ENCODE peak calls at places on chromosome 7, in ten cellular contexts. One of them, this sample, is unnamed.

GRCh38 chr7:37083311-37084096 is 359.2 kb upstream of the AOAH start:
- DNase-seq in AG10803: peak
- DNase-seq in CD14-positive monocyte: no peak
- DNase-seq in adrenal gland: no peak
- DNase-seq in Panc1: no peak
- DNase-seq in ovary: peak
- DNase-seq in fibroblast of mammary gland: peak
- DNase-seq in lung: no peak
- DNase-seq in colonic mucosa: peak
- DNase-seq in body of pancreas: peak
- DNase-seq in this sample: no peak

GRCh38 chr7:70719120-70719519 is 412.8 kb upstream of the GALNT17 start:
- DNase-seq in Panc1: no peak
- DNase-seq in AG10803: no peak
- DNase-seq in ovary: no peak
- DNase-seq in colonic mucosa: no peak
- DNase-seq in fibroblast of mammary gland: no peak
- DNase-seq in lung: no peak
- DNase-seq in body of pancreas: no peak
- DNase-seq in adrenal gland: no peak
- DNase-seq in CD14-positive monocyte: no peak
- DNase-seq in this sample: no peak

GRCh38 chr7:126778101-126778500 is 474.6 kb downstream of the GRM8 start:
- DNase-seq in fibroblast of mammary gland: no peak
- DNase-seq in AG10803: no peak
- DNase-seq in Panc1: no peak
- DNase-seq in adrenal gland: no peak
- DNase-seq in CD14-positive monocyte: no peak
- DNase-seq in lung: no peak
- DNase-seq in colonic mucosa: no peak
- DNase-seq in body of pancreas: no peak
- DNase-seq in ovary: no peak
- DNase-seq in this sample: no peak

GRCh38 chr7:69654381-69654780 is 56.1 kb downstream of the AUTS2 start:
- DNase-seq in colonic mucosa: peak
- DNase-seq in Panc1: no peak
- DNase-seq in lung: peak
- DNase-seq in adrenal gland: peak
- DNase-seq in ovary: no peak
- DNase-seq in body of pancreas: peak
- DNase-seq in CD14-positive monocyte: no peak
- DNase-seq in AG10803: peak
- DNase-seq in fibroblast of mammary gland: peak
- DNase-seq in this sample: no peak

GRCh38 chr7:129525225-129525862 is 23.0 kb downstream of the SMKR1 start:
- DNase-seq in fibroblast of mammary gland: no peak
- DNase-seq in ovary: no peak
- DNase-seq in colonic mucosa: no peak
- DNase-seq in lung: no peak
- DNase-seq in body of pancreas: no peak
- DNase-seq in Panc1: no peak
- DNase-seq in AG10803: no peak
- DNase-seq in CD14-positive monocyte: no peak
- DNase-seq in adrenal gland: no peak
- DNase-seq in this sample: no peak

GRCh38 chr7:27453702-27454405 is 208.8 kb downstream of the HIBADH start:
- DNase-seq in colonic mucosa: no peak
- DNase-seq in CD14-positive monocyte: no peak
- DNase-seq in AG10803: peak
- DNase-seq in lung: no peak
- DNase-seq in body of pancreas: peak
- DNase-seq in fibroblast of mammary gland: peak
- DNase-seq in adrenal gland: peak
- DNase-seq in Panc1: no peak
- DNase-seq in ovary: peak
- DNase-seq in this sample: peak

GRCh38 chr7:102864958-102865357 is 47.8 kb upstream of the LRRC17 start:
- DNase-seq in AG10803: no peak
- DNase-seq in ovary: no peak
- DNase-seq in CD14-positive monocyte: no peak
- DNase-seq in Panc1: no peak
- DNase-seq in fibroblast of mammary gland: no peak
- DNase-seq in colonic mucosa: no peak
- DNase-seq in lung: no peak
- DNase-seq in body of pancreas: no peak
- DNase-seq in adrenal gland: no peak
- DNase-seq in this sample: no peak

GRCh38 chr7:114082934-114083647 is 164.3 kb upstream of the PPP1R3A start:
- DNase-seq in Panc1: no peak
- DNase-seq in AG10803: no peak
- DNase-seq in lung: no peak
- DNase-seq in body of pancreas: peak
- DNase-seq in CD14-positive monocyte: no peak
- DNase-seq in ovary: peak
- DNase-seq in fibroblast of mammary gland: peak
- DNase-seq in colonic mucosa: peak
- DNase-seq in adrenal gland: peak
- DNase-seq in this sample: peak

GRCh38 chr7:110283056-110283455 is 807.9 kb upstream of the LRRN3 start:
- DNase-seq in lung: no peak
- DNase-seq in body of pancreas: peak
- DNase-seq in ovary: no peak
- DNase-seq in colonic mucosa: no peak
- DNase-seq in CD14-positive monocyte: no peak
- DNase-seq in AG10803: no peak
- DNase-seq in Panc1: no peak
- DNase-seq in adrenal gland: no peak
- DNase-seq in fibroblast of mammary gland: no peak
- DNase-seq in this sample: no peak

GRCh38 chr7:94507962-94508361 is 1.6 kb upstream of the CASD1 start:
- DNase-seq in lung: no peak
- DNase-seq in fibroblast of mammary gland: no peak
- DNase-seq in AG10803: no peak
- DNase-seq in Panc1: no peak
- DNase-seq in body of pancreas: no peak
- DNase-seq in adrenal gland: no peak
- DNase-seq in colonic mucosa: no peak
- DNase-seq in CD14-positive monocyte: no peak
- DNase-seq in ovary: no peak
- DNase-seq in this sample: no peak
- TF ChIP-seq CTCF in lung: no peak
- TF ChIP-seq CTCF in fibroblast of mammary gland: no peak
- TF ChIP-seq CTCF in AG10803: no peak
- TF ChIP-seq CTCF in Panc1: no peak
- TF ChIP-seq CTCF in body of pancreas: no peak
- TF ChIP-seq CTCF in adrenal gland: no peak
- TF ChIP-seq CTCF in colonic mucosa: no peak
- TF ChIP-seq CTCF in CD14-positive monocyte: no peak
- TF ChIP-seq CTCF in ovary: no peak
- TF ChIP-seq CTCF in this sample: no peak

GRCh38 chr7:51027256-51028127 is 244.8 kb upstream of the GRB10 start:
- DNase-seq in body of pancreas: no peak
- DNase-seq in lung: no peak
- DNase-seq in adrenal gland: no peak
- DNase-seq in colonic mucosa: peak
- DNase-seq in AG10803: no peak
- DNase-seq in Panc1: no peak
- DNase-seq in CD14-positive monocyte: no peak
- DNase-seq in fibroblast of mammary gland: no peak
- DNase-seq in ovary: no peak
- DNase-seq in this sample: no peak
- TF ChIP-seq CTCF in body of pancreas: no peak
- TF ChIP-seq CTCF in lung: no peak
- TF ChIP-seq CTCF in adrenal gland: no peak
- TF ChIP-seq CTCF in colonic mucosa: no peak
- TF ChIP-seq CTCF in AG10803: no peak
- TF ChIP-seq CTCF in Panc1: no peak
- TF ChIP-seq CTCF in CD14-positive monocyte: no peak
- TF ChIP-seq CTCF in fibroblast of mammary gland: no peak
- TF ChIP-seq CTCF in ovary: no peak
- TF ChIP-seq CTCF in this sample: no peak

GRCh38 chr7:47670738-47671137 is 88.8 kb upstream of the TNS3 start:
- DNase-seq in CD14-positive monocyte: peak
- DNase-seq in adrenal gland: peak
- DNase-seq in Panc1: no peak
- DNase-seq in fibroblast of mammary gland: no peak
- DNase-seq in lung: no peak
- DNase-seq in body of pancreas: peak
- DNase-seq in ovary: no peak
- DNase-seq in colonic mucosa: no peak
- DNase-seq in AG10803: no peak
- DNase-seq in this sample: no peak

GRCh38 chr7:47672267-47672920 is 90.5 kb upstream of the TNS3 start:
- DNase-seq in ovary: no peak
- DNase-seq in lung: no peak
- DNase-seq in adrenal gland: no peak
- DNase-seq in colonic mucosa: no peak
- DNase-seq in Panc1: no peak
- DNase-seq in AG10803: no peak
- DNase-seq in fibroblast of mammary gland: no peak
- DNase-seq in body of pancreas: no peak
- DNase-seq in CD14-positive monocyte: no peak
- DNase-seq in this sample: no peak

GRCh38 chr7:47666164-47666862 is 84.4 kb upstream of the TNS3 start:
- DNase-seq in colonic mucosa: no peak
- DNase-seq in Panc1: no peak
- DNase-seq in CD14-positive monocyte: no peak
- DNase-seq in fibroblast of mammary gland: no peak
- DNase-seq in lung: no peak
- DNase-seq in body of pancreas: no peak
- DNase-seq in AG10803: peak
- DNase-seq in adrenal gland: peak
- DNase-seq in ovary: no peak
- DNase-seq in this sample: no peak

GRCh38 chr7:47671358-47671757 is 89.4 kb upstream of the TNS3 start:
- DNase-seq in AG10803: no peak
- DNase-seq in colonic mucosa: no peak
- DNase-seq in Panc1: no peak
- DNase-seq in lung: no peak
- DNase-seq in ovary: no peak
- DNase-seq in fibroblast of mammary gland: no peak
- DNase-seq in body of pancreas: no peak
- DNase-seq in adrenal gland: no peak
- DNase-seq in CD14-positive monocyte: no peak
- DNase-seq in this sample: no peak

GRCh38 chr7:47669178-47669878 is 87.4 kb upstream of the TNS3 start:
- DNase-seq in Panc1: no peak
- DNase-seq in AG10803: peak
- DNase-seq in colonic mucosa: peak
- DNase-seq in fibroblast of mammary gland: peak
- DNase-seq in ovary: peak
- DNase-seq in CD14-positive monocyte: peak
- DNase-seq in lung: peak
- DNase-seq in adrenal gland: peak
- DNase-seq in body of pancreas: peak
- DNase-seq in this sample: no peak
- TF ChIP-seq CTCF in Panc1: no peak
- TF ChIP-seq CTCF in AG10803: no peak
- TF ChIP-seq CTCF in colonic mucosa: no peak
- TF ChIP-seq CTCF in fibroblast of mammary gland: peak
- TF ChIP-seq CTCF in ovary: no peak
- TF ChIP-seq CTCF in CD14-positive monocyte: no peak
- TF ChIP-seq CTCF in lung: no peak
- TF ChIP-seq CTCF in adrenal gland: no peak
- TF ChIP-seq CTCF in body of pancreas: no peak
- TF ChIP-seq CTCF in this sample: no peak

GRCh38 chr7:149766215-149766614 is 7.2 kb downstream of the ZNF467 start:
- DNase-seq in ovary: no peak
- DNase-seq in adrenal gland: no peak
- DNase-seq in Panc1: no peak
- DNase-seq in colonic mucosa: no peak
- DNase-seq in AG10803: no peak
- DNase-seq in lung: no peak
- DNase-seq in CD14-positive monocyte: no peak
- DNase-seq in body of pancreas: no peak
- DNase-seq in fibroblast of mammary gland: no peak
- DNase-seq in this sample: no peak

GRCh38 chr7:149763563-149764240 is 9.7 kb downstream of the ZNF467 start:
- DNase-seq in Panc1: no peak
- DNase-seq in body of pancreas: no peak
- DNase-seq in ovary: no peak
- DNase-seq in colonic mucosa: no peak
- DNase-seq in CD14-positive monocyte: no peak
- DNase-seq in lung: no peak
- DNase-seq in AG10803: no peak
- DNase-seq in adrenal gland: no peak
- DNase-seq in fibroblast of mammary gland: no peak
- DNase-seq in this sample: no peak

GRCh38 chr7:149762610-149763009 is 10.8 kb downstream of the ZNF467 start:
- DNase-seq in colonic mucosa: no peak
- DNase-seq in Panc1: no peak
- DNase-seq in body of pancreas: no peak
- DNase-seq in fibroblast of mammary gland: no peak
- DNase-seq in CD14-positive monocyte: no peak
- DNase-seq in lung: no peak
- DNase-seq in ovary: no peak
- DNase-seq in adrenal gland: no peak
- DNase-seq in AG10803: no peak
- DNase-seq in this sample: no peak

GRCh38 chr7:149765399-149766121 is 7.8 kb downstream of the ZNF467 start:
- DNase-seq in ovary: no peak
- DNase-seq in fibroblast of mammary gland: no peak
- DNase-seq in Panc1: no peak
- DNase-seq in colonic mucosa: no peak
- DNase-seq in CD14-positive monocyte: no peak
- DNase-seq in adrenal gland: no peak
- DNase-seq in AG10803: no peak
- DNase-seq in body of pancreas: no peak
- DNase-seq in lung: no peak
- DNase-seq in this sample: no peak

DNA sequence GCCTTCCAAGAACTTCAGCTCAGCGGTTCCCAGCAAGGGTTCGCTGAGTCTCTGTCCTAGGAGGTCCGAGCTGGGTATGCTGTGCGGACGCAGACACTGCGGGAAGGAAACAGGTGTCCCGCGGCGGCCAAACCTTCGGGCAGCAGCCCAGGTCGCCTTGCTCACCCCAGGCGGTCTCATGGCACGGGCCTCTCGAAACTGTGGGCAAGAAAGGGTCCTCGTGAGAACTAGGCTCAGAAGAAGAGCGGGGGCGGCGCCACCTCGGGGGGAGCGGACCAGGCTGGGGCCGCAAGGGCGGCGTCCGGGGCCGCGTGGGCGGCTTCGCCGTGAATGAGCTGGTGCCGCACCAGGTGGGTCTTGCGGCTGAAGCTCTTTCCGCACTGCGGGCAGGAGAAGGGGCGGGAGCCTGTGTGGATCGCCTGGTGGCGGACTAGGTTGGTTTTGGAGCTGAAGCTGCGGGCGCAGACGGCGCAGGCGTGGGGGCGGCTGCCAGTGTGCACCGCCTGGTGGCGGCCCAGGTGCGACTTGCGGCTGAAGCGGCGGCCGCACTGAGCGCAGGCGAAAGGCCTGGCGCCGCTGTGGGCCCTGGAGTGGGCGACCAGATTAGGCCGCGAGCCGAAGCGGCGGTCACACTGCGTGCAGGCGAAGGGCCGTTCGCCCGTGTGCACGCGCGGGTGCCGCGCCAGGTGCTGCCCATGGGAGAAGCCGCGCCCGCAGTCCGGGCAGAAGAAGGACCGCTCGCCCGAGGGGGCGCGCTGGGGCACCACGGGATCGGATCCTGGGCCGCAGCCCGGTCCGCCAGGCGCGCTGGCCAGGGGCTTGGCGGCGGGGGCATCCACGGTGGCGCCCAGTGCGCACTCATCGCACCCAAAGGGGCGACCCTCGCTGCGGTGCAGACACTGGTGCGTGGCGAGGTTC is 8.6 kb downstream of the ZNF467 start:
- DNase-seq in adrenal gland: no peak
- DNase-seq in lung: no peak
- DNase-seq in body of pancreas: no peak
- DNase-seq in ovary: no peak
- DNase-seq in colonic mucosa: no peak
- DNase-seq in fibroblast of mammary gland: no peak
- DNase-seq in CD14-positive monocyte: no peak
- DNase-seq in Panc1: no peak
- DNase-seq in AG10803: no peak
- DNase-seq in this sample: no peak
- TF ChIP-seq CTCF in adrenal gland: peak
- TF ChIP-seq CTCF in lung: no peak
- TF ChIP-seq CTCF in body of pancreas: no peak
- TF ChIP-seq CTCF in ovary: no peak
- TF ChIP-seq CTCF in colonic mucosa: no peak
- TF ChIP-seq CTCF in fibroblast of mammary gland: no peak
- TF ChIP-seq CTCF in CD14-positive monocyte: no peak
- TF ChIP-seq CTCF in Panc1: no peak
- TF ChIP-seq CTCF in AG10803: no peak
- TF ChIP-seq CTCF in this sample: no peak

This sample was measured in endothelial cell of umbilical vein.